ENCODE peak calls at places on chromosomes 11 and 22, in six cellular contexts. E is fibroblast of lung, V is PC-9, H is mesenchymal stem cell, I is adrenal gland, G is heart right ventricle. D is an unnamed sample. For H3K9me3 and H3K4me1, the result is how much of the 10 kb centered on the place peaks cover.

GRCh38 chr11:72577271-72577681 is 96.9 kb downstream of the PDE2A start:
- DNase-seq in E (no peak), V (no peak), H (no peak), I (no peak), G (no peak), D (no peak)

GRCh38 chr22:22741843-22742242 is 97.4 kb downstream of the GGTLC2 start:
- DNase-seq in E (no peak), V (no peak), H (no peak), I (no peak), G (no peak), D (no peak)

GRCh38 chr11:69734367-69734766 is 30.5 kb upstream of the FGF19 start:
- DNase-seq in E (no peak), V (no peak), H (no peak), I (no peak), G (no peak), D (no peak)

GRCh38 chr11:73334244-73335203 is 26.4 kb downstream of the ARHGEF17 start:
- DNase-seq in E (peak), V (peak), H (peak), I (peak), G (peak), D (peak)

GRCh38 chr11:127000991-127001390 is 421 bp upstream of the KIRREL3 start:
- DNase-seq in E (no peak), V (no peak), H (no peak), I (no peak), G (no peak), D (no peak)

GRCh38 chr11:3879967-3880542 is 24.6 kb downstream of the STIM1 start:
- DNase-seq in E (no peak), V (peak), H (no peak), I (no peak), G (no peak), D (no peak)

GRCh38 chr11:62553839-62554361 is 7.3 kb upstream of the AHNAK start:
- DNase-seq in E (peak), V (peak), H (peak), I (no peak), G (no peak), D (no peak)

GRCh38 chr22:23035557-23036277 is 34.6 kb upstream of the GNAZ start:
- DNase-seq in E (no peak), V (no peak), H (no peak), I (no peak), G (no peak), D (no peak)

GRCh38 chr22:28246392-28246791 is 327.3 kb upstream of the PITPNB start:
- DNase-seq in E (peak), V (no peak), H (no peak), I (no peak), G (no peak), D (no peak)

GRCh38 chr11:9664276-9665171 is 647 bp downstream of the SWAP70 start:
- DNase-seq in E (peak), V (no peak), H (peak), I (peak), G (peak), D (peak)

GRCh38 chr11:130473056-130473794 is 24.8 kb downstream of the ADAMTS15 start:
- DNase-seq in E (no peak), V (no peak), H (no peak), I (peak), G (no peak), D (no peak)

GRCh38 chr11:130513132-130513531 is 64.7 kb downstream of the ADAMTS15 start:
- DNase-seq in E (peak), V (no peak), H (peak), I (no peak), G (peak), D (peak)

GRCh38 chr22:37329239-37330140 is 47.2 kb downstream of the CYTH4 start:
- DNase-seq in E (peak), V (peak), H (peak), I (no peak), G (no peak), D (no peak)

GRCh38 chr11:129937592-129938238 is 42.3 kb upstream of the NFRKB start:
- DNase-seq in E (no peak), V (no peak), H (no peak), I (no peak), G (no peak), D (no peak)

GRCh38 chr22:40383905-40384304 is 13.5 kb downstream of the SGSM3 start:
- DNase-seq in E (peak), V (no peak), H (peak), I (peak), G (no peak), D (no peak)

GRCh38 chr11:1693327-1694063 is 3.5 kb upstream of the KRTAP5-6 start:
- DNase-seq in E (peak), V (no peak), H (peak), I (peak), G (peak), D (peak)

GRCh38 chr11:42175203-42175602 is 715.8 kb upstream of the LRRC4C start:
- DNase-seq in E (peak), V (no peak), H (no peak), I (no peak), G (no peak), D (no peak)

GRCh38 chr22:50325444-50326224 is 1.2 kb downstream of the DENND6B start:
- DNase-seq in E (no peak), V (no peak), H (peak), I (no peak), G (no peak), D (no peak)

GRCh38 chr11:15816270-15816871 is 540.0 kb downstream of the SOX6 start:
- DNase-seq in E (peak), V (peak), H (peak), I (no peak), G (no peak), D (no peak)

GRCh38 chr11:1296287-1296686 is 13.1 kb downstream of the TOLLIP start:
- DNase-seq in E (no peak), V (no peak), H (no peak), I (peak), G (no peak), D (no peak)

GRCh38 chr11:35856259-35856658 is 87.6 kb upstream of the LDLRAD3 start:
- DNase-seq in E (no peak), V (no peak), H (no peak), I (no peak), G (no peak), D (no peak)

GRCh38 chr11:73384871-73385692 is 8.9 kb downstream of the RELT start:
- DNase-seq in E (no peak), V (no peak), H (peak), I (peak), G (peak), D (no peak)

GRCh38 chr11:63508009-63508408 is 2.1 kb downstream of the LGALS12 start:
- DNase-seq in E (no peak), V (peak), H (no peak), I (peak), G (peak), D (no peak)

GRCh38 chr11:9573775-9574555 is 495 bp downstream of the WEE1 start:
- DNase-seq in E (no peak), V (no peak), H (no peak), I (peak), G (peak), D (peak)

GRCh38 chr11:61090982-61091372 is 11.3 kb upstream of the CD5 start:
- DNase-seq in E (no peak), V (no peak), H (no peak), I (no peak), G (no peak), D (no peak)

GRCh38 chr11:114678125-114679036 is at the start of gene NXPE2:
- DNase-seq in E (no peak), V (no peak), H (peak), I (no peak), G (no peak), D (no peak)

GRCh38 chr22:27186643-27187042 is 529.3 kb downstream of the MIAT start:
- DNase-seq in E (no peak), V (no peak), H (no peak), I (no peak), G (no peak), D (no peak)

GRCh38 chr11:128734439-128735224 is 40.8 kb downstream of the FLI1 start:
- DNase-seq in E (no peak), V (no peak), H (no peak), I (peak), G (peak), D (no peak)

GRCh38 chr11:128735935-128736610 is 42.2 kb downstream of the FLI1 start:
- DNase-seq in E (no peak), V (no peak), H (no peak), I (no peak), G (no peak), D (no peak)

GRCh38 chr11:128739589-128739988 is 45.7 kb downstream of the FLI1 start:
- DNase-seq in E (no peak), V (no peak), H (no peak), I (no peak), G (no peak), D (no peak)

GRCh38 chr11:128738942-128739341 is 45.1 kb downstream of the FLI1 start:
- DNase-seq in E (no peak), V (no peak), H (no peak), I (no peak), G (no peak), D (no peak)

DNA sequence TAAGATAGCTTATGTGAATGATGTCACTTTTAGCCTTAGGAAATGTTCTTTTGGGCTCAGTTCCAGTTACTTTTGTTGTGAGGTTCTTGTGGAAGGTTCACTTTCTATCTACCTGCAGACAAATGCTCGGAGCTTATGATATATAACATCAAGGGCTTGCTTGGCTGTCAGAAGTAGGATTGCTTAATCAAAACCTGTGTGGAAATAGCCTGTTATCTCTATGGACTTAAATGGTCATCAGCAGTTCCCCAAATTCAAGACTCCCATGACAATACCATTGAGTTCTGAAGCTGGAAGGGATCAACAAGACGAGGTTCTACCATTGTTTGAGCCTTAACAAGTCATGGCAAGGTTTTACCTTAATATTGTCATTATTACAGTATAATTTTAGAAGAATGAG is 43.8 kb downstream of the FLI1 start:
- DNase-seq in E (no peak), V (no peak), H (no peak), I (no peak), G (no peak), D (no peak)
- H3K4me3 ChIP-seq in E (no peak), V (no peak), H (no peak), I (no peak), G (no peak), D (no peak)

DNA sequence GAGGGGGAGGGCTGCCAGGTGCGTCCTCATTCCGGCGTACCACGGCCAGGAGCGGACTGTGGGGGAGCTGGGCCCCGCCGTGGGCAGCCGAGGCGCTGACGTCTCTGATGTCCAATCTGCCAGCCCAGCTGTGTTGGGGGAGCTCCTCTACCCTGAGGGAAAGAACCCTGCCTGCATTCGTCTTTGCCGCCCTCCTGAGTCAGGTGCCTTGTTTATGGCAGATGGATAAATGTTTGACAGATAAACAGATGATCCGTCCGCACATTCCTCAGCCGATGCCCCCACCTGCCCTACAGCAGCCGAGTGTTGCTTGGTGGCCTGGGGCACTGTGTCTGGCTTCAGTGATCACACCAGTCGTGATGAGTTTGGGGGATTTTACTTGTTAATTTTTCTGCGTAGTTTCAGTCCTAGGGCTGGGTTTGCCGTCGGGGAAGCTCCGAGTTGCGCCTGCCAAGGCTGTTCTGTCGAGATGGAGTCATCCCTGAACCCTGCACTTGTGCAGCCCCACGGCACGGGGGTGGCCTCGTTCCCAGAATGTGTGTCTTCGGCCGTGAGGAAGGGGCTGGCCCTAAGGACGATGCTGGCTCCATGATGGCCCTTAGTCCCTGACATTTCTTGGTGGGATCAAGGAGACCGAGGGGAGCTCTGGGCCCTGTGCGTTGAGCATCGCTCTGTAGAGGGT is 1083.9 kb downstream of the BRD1 start:
- DNase-seq in E (no peak), V (no peak), H (no peak), I (peak), G (no peak), D (no peak)
- H3K9me3 ChIP-seq in E (under half), V (under half), H (under half), I (under half), G (under half), D (under half)

GRCh38 chr11:44573333-44573732 is 7.9 kb downstream of the CD82 start:
- DNase-seq in E (no peak), V (no peak), H (peak), I (no peak), G (no peak), D (no peak)
- H3K4me1 ChIP-seq in E (under half), V (half or more), H (half or more), I (under half), G (under half), D (under half)

GRCh38 chr11:111699579-111700156 is 66.5 kb downstream of the PPP2R1B start:
- DNase-seq in E (no peak), V (no peak), H (no peak), I (no peak), G (no peak), D (no peak)

GRCh38 chr11:111698852-111699559 is 67.2 kb downstream of the PPP2R1B start:
- DNase-seq in E (peak), V (no peak), H (no peak), I (no peak), G (no peak), D (no peak)

GRCh38 chr11:111707039-111707690 is 59.0 kb downstream of the PPP2R1B start:
- DNase-seq in E (peak), V (peak), H (peak), I (peak), G (peak), D (peak)

GRCh38 chr11:111700186-111700585 is 66.0 kb downstream of the PPP2R1B start:
- DNase-seq in E (no peak), V (no peak), H (no peak), I (no peak), G (no peak), D (no peak)

GRCh38 chr11:111702623-111703022 is 63.6 kb downstream of the PPP2R1B start:
- DNase-seq in E (no peak), V (no peak), H (no peak), I (no peak), G (no peak), D (no peak)
- H3K4me3 ChIP-seq in E (no peak), V (no peak), H (no peak), I (no peak), G (no peak), D (no peak)

DNA sequence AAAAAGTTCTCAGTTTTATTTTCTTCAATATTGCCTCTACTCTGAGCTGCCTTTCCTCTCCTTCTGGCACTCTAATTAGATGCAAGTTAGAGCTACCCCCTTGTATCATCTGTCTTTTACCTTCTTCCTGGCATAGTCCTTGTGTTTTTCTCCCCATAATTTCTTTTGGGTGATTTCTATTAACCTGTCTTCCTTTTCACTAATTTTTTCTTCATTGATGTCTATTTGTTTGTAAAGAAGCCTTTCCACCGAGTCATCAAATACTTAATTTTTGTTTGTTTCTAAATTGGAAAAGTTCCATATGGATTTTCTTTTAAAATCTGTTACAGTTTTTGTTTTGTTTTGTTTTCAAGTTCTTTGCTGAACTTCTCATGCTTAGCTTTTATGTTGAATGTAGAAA is 558.1 kb downstream of the TBC1D22A start:
- DNase-seq in E (no peak), V (no peak), H (no peak), I (no peak), G (no peak), D (no peak)
- H3K9me3 ChIP-seq in E (under half), V (under half), H (under half), I (under half), G (under half), D (under half)

GRCh38 chr11:65487467-65488272 is 11.2 kb upstream of the MALAT1 start:
- DNase-seq in E (peak), V (peak), H (peak), I (peak), G (peak), D (peak)
- H3K4me1 ChIP-seq in E (half or more), V (half or more), H (half or more), I (half or more), G (half or more), D (half or more)

GRCh38 chr11:123531325-123531724 is 101.3 kb downstream of the GRAMD1B start:
- DNase-seq in E (no peak), V (no peak), H (no peak), I (peak), G (no peak), D (no peak)

GRCh38 chr11:123535401-123535800 is 105.3 kb downstream of the GRAMD1B start:
- DNase-seq in E (no peak), V (no peak), H (no peak), I (peak), G (no peak), D (no peak)

GRCh38 chr11:123527947-123528346 is 97.9 kb downstream of the GRAMD1B start:
- DNase-seq in E (no peak), V (no peak), H (no peak), I (peak), G (no peak), D (no peak)

GRCh38 chr11:123527526-123527925 is 97.5 kb downstream of the GRAMD1B start:
- DNase-seq in E (no peak), V (no peak), H (no peak), I (no peak), G (no peak), D (no peak)

DNA sequence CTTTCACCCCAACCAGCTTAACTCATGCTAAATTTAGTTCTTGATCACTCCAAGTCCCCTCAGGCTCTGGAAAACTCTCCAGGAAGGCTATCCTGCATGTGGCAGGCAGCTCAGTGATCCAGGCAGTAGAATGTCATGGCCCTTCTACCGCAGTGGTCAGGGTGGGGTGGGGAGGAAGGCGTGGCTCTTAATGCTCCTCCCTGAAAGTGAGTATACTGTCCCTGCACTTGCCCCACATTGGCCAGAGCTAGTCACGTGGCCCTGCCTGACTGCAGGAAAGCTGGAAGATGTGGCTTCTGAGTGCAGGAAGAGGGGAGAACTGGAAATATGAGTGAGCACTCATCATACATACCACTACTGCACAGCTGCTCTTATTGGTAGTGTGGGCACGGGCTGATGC is 102.1 kb downstream of the GRAMD1B start:
- DNase-seq in E (no peak), V (no peak), H (no peak), I (peak), G (no peak), D (no peak)
- H3K4me3 ChIP-seq in E (no peak), V (no peak), H (no peak), I (no peak), G (no peak), D (no peak)